ENCODE peak calls at places on chromosomes 16 and 17, in four cellular contexts. B is MM.1S, V is HFFc6, G is HAP-1. M is an unnamed sample.

GRCh38 chr16:66175058-66175457 is 191.4 kb upstream of the CDH5 start:
- DNase-seq in V (no peak), G (no peak), B (no peak), M (no peak)

GRCh38 chr17:80153004-80153403 is 6.1 kb upstream of the EIF4A3 start:
- DNase-seq in V (no peak), G (peak; percentile 49), B (no peak), M (no peak)

GRCh38 chr17:78678220-78678554 is 101.0 kb upstream of the DNAH17 start:
- DNase-seq in G (no peak), B (no peak), V (no peak), M (no peak)

GRCh38 chr17:83136156-83136555 is 56.7 kb downstream of the METRNL start:
- DNase-seq in B (no peak), V (no peak), G (no peak), M (no peak)

GRCh38 chr16:84740596-84741071 is 40.8 kb downstream of the USP10 start:
- DNase-seq in B (no peak), G (no peak), V (no peak), M (no peak)

GRCh38 chr17:41446806-41447205 is 6.0 kb upstream of the KRT38 start:
- DNase-seq in V (peak; percentile 80), B (no peak), G (no peak), M (no peak)

GRCh38 chr17:75345514-75346167 is 56.4 kb upstream of the SLC25A19 start:
- DNase-seq in B (no peak), G (peak; percentile 35), V (no peak), M (no peak)

GRCh38 chr17:49985310-49985990 is 9.6 kb downstream of the DLX3 start:
- DNase-seq in G (no peak), B (no peak), V (no peak), M (no peak)

GRCh38 chr17:17679748-17680147 is 1.5 kb upstream of the RAI1 start:
- DNase-seq in G (no peak), B (no peak), V (no peak), M (no peak)

GRCh38 chr16:306911-307370 is 24.0 kb downstream of the PDIA2 start:
- DNase-seq in G (no peak), V (no peak), B (peak; percentile 21), M (no peak)

GRCh38 chr17:2157081-2157480 is 102.2 kb downstream of the HIC1 start:
- DNase-seq in V (peak; percentile 49), B (no peak), G (no peak), M (peak; percentile 81)

GRCh38 chr16:87702325-87702811 is 63.4 kb downstream of the KLHDC4 start:
- DNase-seq in V (no peak), G (no peak), B (no peak), M (peak; percentile 10)

GRCh38 chr16:19128454-19129210 is 14.9 kb downstream of the ITPRIPL2 start:
- DNase-seq in V (no peak), B (no peak), G (no peak), M (no peak)

GRCh38 chr16:1427473-1428461 is 3.1 kb upstream of the PERCC1 start:
- DNase-seq in G (no peak), B (no peak), V (no peak), M (no peak)

GRCh38 chr17:66373944-66374817 is 71.8 kb downstream of the PRKCA start:
- DNase-seq in V (no peak), B (no peak), G (no peak), M (no peak)

GRCh38 chr16:79278506-79278905 is 322.0 kb downstream of the MAF start:
- DNase-seq in B (peak; percentile 79), V (no peak), G (no peak), M (no peak)

GRCh38 chr16:56372938-56373337 is 52.4 kb downstream of the AMFR start:
- DNase-seq in V (no peak), B (no peak), G (no peak), M (no peak)

GRCh38 chr16:30445408-30446202 is at the start of gene SEPHS2:
- DNase-seq in G (peak; percentile 84), V (peak; percentile 97), B (peak; percentile 99), M (peak; percentile 98)

GRCh38 chr17:82299452-82299851 is 18.0 kb downstream of the CD7 start:
- DNase-seq in B (no peak), G (no peak), V (no peak), M (no peak)

GRCh38 chr17:7146115-7146514 is 31.5 kb upstream of the ASGR2 start:
- DNase-seq in B (no peak), V (peak; percentile 25), G (peak; percentile 8), M (no peak)

GRCh38 chr16:19348578-19349315 is 63.2 kb downstream of the CLEC19A start:
- DNase-seq in G (no peak), B (no peak), V (no peak), M (no peak)

GRCh38 chr17:2238432-2239169 is 65.0 kb downstream of the SMG6 start:
- DNase-seq in V (no peak), G (no peak), B (peak; percentile 68), M (no peak)

GRCh38 chr16:14509675-14510132 is 120.4 kb downstream of the PARN start:
- DNase-seq in B (no peak), G (no peak), V (no peak), M (no peak)

GRCh38 chr16:24909856-24910255 is 64.1 kb downstream of the SLC5A11 start:
- DNase-seq in B (no peak), V (no peak), G (no peak), M (no peak)

GRCh38 chr17:68035131-68035522 is 408 bp upstream of the KPNA2 start:
- DNase-seq in B (no peak), G (peak; percentile 93), V (no peak), M (no peak)

GRCh38 chr17:34357398-34357797 is 1.1 kb downstream of the CCL13 start:
- DNase-seq in G (no peak), B (no peak), V (no peak), M (no peak)

GRCh38 chr16:29029168-29029994 is 44.5 kb downstream of the LAT start:
- DNase-seq in B (no peak), G (no peak), V (peak; percentile 86), M (peak; percentile 94)

GRCh38 chr16:819336-819735 is 18.8 kb upstream of the GNG13 start:
- DNase-seq in B (no peak), G (no peak), V (no peak), M (no peak)

GRCh38 chr17:17751489-17751995 is 70.3 kb downstream of the RAI1 start:
- DNase-seq in B (no peak), G (no peak), V (no peak), M (no peak)

GRCh38 chr16:31504159-31504558 is 4.0 kb downstream of the RUSF1 start:
- DNase-seq in B (no peak), G (no peak), V (no peak), M (no peak)

GRCh38 chr17:8005951-8006730 is 3.7 kb downstream of the GUCY2D start:
- DNase-seq in B (no peak), G (no peak), V (no peak), M (no peak)

GRCh38 chr16:46894011-46894672 is 10.0 kb downstream of the GPT2 start:
- DNase-seq in B (no peak), G (no peak), V (no peak), M (no peak)